ENCODE peak calls at places on chromosomes 1 and 21, in four cellular contexts. U is SHP77, N is Right ventricle myocardium superior, X is GM04504. B is an unnamed sample.

GRCh38 chr1:3409737-3410434 is 44.6 kb upstream of the ARHGEF16 start:
- DNase-seq in X (peak; percentile 28), U (no peak), N (peak; percentile 77), B (peak; percentile 82)

GRCh38 chr1:23403735-23404486 is 20.6 kb downstream of the TCEA3 start:
- DNase-seq in X (peak; percentile 82), N (peak; percentile 91), U (peak; percentile 94), B (peak; percentile 91)

GRCh38 chr1:177255411-177255810 is 84.7 kb downstream of the BRINP2 start:
- DNase-seq in N (no peak), X (no peak), U (peak; percentile 35), B (no peak)

GRCh38 chr1:114755006-114755936 is 2.5 kb downstream of the CSDE1 start:
- DNase-seq in U (no peak), N (no peak), X (no peak), B (no peak)

GRCh38 chr1:157390646-157391045 is 161.7 kb downstream of the FCRL5 start:
- DNase-seq in N (no peak), U (no peak), X (peak; percentile 17), B (no peak)

GRCh38 chr1:109589177-109589576 is 30.2 kb downstream of the GNAT2 start:
- DNase-seq in X (no peak), N (no peak), U (no peak), B (no peak)

GRCh38 chr1:153390938-153391710 is at the start of gene S100A8:
- DNase-seq in U (no peak), X (no peak), N (peak; percentile 90), B (peak; percentile 88)

GRCh38 chr1:71106658-71107322 is 26.0 kb upstream of the ZRANB2 start:
- DNase-seq in U (no peak), N (no peak), X (no peak), B (no peak)

GRCh38 chr1:53273526-53273925 is 35.2 kb upstream of the MAGOH start:
- DNase-seq in X (no peak), U (no peak), N (no peak), B (no peak)

GRCh38 chr1:116259665-116260064 is 113.4 kb upstream of the ATP1A1 start:
- DNase-seq in X (no peak), N (no peak), U (no peak), B (no peak)

GRCh38 chr1:246497331-246497915 is 9.7 kb downstream of the SMYD3 start:
- DNase-seq in X (peak; percentile 32), U (peak; percentile 66), N (no peak), B (no peak)

GRCh38 chr21:24840287-24840686 is 767.0 kb downstream of the MRPL39 start:
- DNase-seq in N (no peak), U (no peak), X (no peak), B (no peak)

GRCh38 chr1:28056129-28056925 is 32.1 kb downstream of the EYA3 start:
- DNase-seq in U (no peak), X (no peak), N (no peak), B (no peak)

GRCh38 chr1:2290595-2291510 is 62.7 kb downstream of the SKI start:
- DNase-seq in X (peak; percentile 97), U (no peak), N (peak; percentile 91), B (peak; percentile 87)

GRCh38 chr1:79069828-79070227 is 63.3 kb upstream of the ADGRL4 start:
- DNase-seq in U (no peak), X (no peak), N (no peak), B (no peak)

GRCh38 chr21:44870748-44871495 is 2.6 kb downstream of the PTTG1IP start:
- DNase-seq in N (peak; percentile 87), U (no peak), X (no peak), B (peak; percentile 89)

GRCh38 chr21:45468051-45468970 is 63.3 kb downstream of the COL18A1 start:
- DNase-seq in X (no peak), N (peak; percentile 45), U (no peak), B (peak; percentile 24)

GRCh38 chr1:31669786-31670582 is 25.3 kb upstream of the PEF1 start:
- DNase-seq in N (peak; percentile 87), U (peak; percentile 92), X (no peak), B (peak; percentile 90)

GRCh38 chr1:153490272-153491051 is 30.0 kb upstream of the S100A7 start:
- DNase-seq in X (peak; percentile 94), N (peak; percentile 73), U (peak; percentile 17), B (peak; percentile 72)

GRCh38 chr1:183676515-183677189 is 23.5 kb upstream of the APOBEC4 start:
- DNase-seq in X (peak; percentile 56), U (no peak), N (peak; percentile 36), B (no peak)

GRCh38 chr1:35555601-35556477 is 1.4 kb downstream of the KIAA0319L start:
- DNase-seq in U (peak; percentile 87), X (peak; percentile 30), N (no peak), B (no peak)

GRCh38 chr1:51532853-51533252 is 13.8 kb upstream of the EPS15 start:
- DNase-seq in X (no peak), N (no peak), U (no peak), B (no peak)

GRCh38 chr21:41361053-41361785 is 608 bp upstream of the MX2 start:
- DNase-seq in U (no peak), X (no peak), N (no peak), B (no peak)

GRCh38 chr1:6274622-6275139 is 13.8 kb upstream of the GPR153 start:
- DNase-seq in N (no peak), U (no peak), X (no peak), B (no peak)

GRCh38 chr1:26827663-26828062 is 1.2 kb downstream of the ZDHHC18 start:
- DNase-seq in N (no peak), U (no peak), X (no peak), B (no peak)

GRCh38 chr1:151616505-151616849 is 4.6 kb downstream of the SNX27 start:
- DNase-seq in N (no peak), U (no peak), X (no peak), B (no peak)

GRCh38 chr1:158112994-158113758 is 67.5 kb upstream of the CD1D start:
- DNase-seq in N (peak; percentile 49), X (no peak), U (no peak), B (peak; percentile 62)

GRCh38 chr1:227944931-227945890 is 2.5 kb downstream of the WNT9A start:
- DNase-seq in U (peak; percentile 25), X (no peak), N (no peak), B (peak; percentile 66)

GRCh38 chr1:229148041-229148671 is 122.8 kb upstream of the RAB4A start:
- DNase-seq in N (peak; percentile 57), U (peak; percentile 54), X (no peak), B (no peak)

GRCh38 chr21:34802180-34802899 is 133.5 kb downstream of the CLIC6 start:
- DNase-seq in X (no peak), U (no peak), N (no peak), B (no peak)

GRCh38 chr1:37793773-37794371 is at the start of gene MANEAL:
- DNase-seq in N (peak; percentile 66), U (no peak), X (no peak), B (peak; percentile 63)

GRCh38 chr1:240876071-240876470 is 264.1 kb upstream of the GREM2 start:
- DNase-seq in X (no peak), N (no peak), U (no peak), B (no peak)

GRCh38 chr1:175200626-175201025 is 8.1 kb upstream of the KIAA0040 start:
- DNase-seq in N (no peak), U (no peak), X (no peak), B (peak; percentile 49)

GRCh38 chr1:180230791-180231505 is 884 bp downstream of the LHX4 start:
- DNase-seq in N (no peak), X (no peak), U (no peak), B (no peak)

GRCh38 chr21:45347712-45348477 is 57.1 kb upstream of the COL18A1 start:
- DNase-seq in N (no peak), X (no peak), U (no peak), B (peak; percentile 46)

GRCh38 chr1:44707959-44708831 is 22.8 kb downstream of the RNU5D-1 start:
- DNase-seq in X (peak; percentile 40), N (no peak), U (peak; percentile 5), B (no peak)

GRCh38 chr1:90706437-90707362 is 10.4 kb downstream of the BARHL2 start:
- DNase-seq in N (no peak), X (no peak), U (no peak), B (no peak)

GRCh38 chr1:38500891-38501290 is 358.7 kb downstream of the RRAGC start:
- DNase-seq in U (no peak), N (no peak), X (no peak), B (no peak)

B was measured in left ventricle myocardium superior.